ENCODE peak calls at places on chromosomes 4 and X, in five cellular contexts. V, S, U, D and A are unnamed samples.

GRCh38 chr4:24053906-24054305 is 164.1 kb upstream of the PPARGC1A start:
- DNase-seq in D (no peak), V (no peak), U (no peak), S (peak; percentile 6), A (no peak)

GRCh38 chr4:18917689-18918088 is 896.1 kb upstream of the LCORL start:
- DNase-seq in D (no peak), U (no peak), S (no peak), V (no peak), A (no peak)

GRCh38 chr4:122921971-122922876 is at the start of gene NUDT6:
- DNase-seq in D (peak; percentile 73), U (peak; percentile 26), S (peak; percentile 69), V (no peak), A (no peak)

GRCh38 chr4:78689700-78690318 is 86.3 kb upstream of the BMP2K start:
- DNase-seq in D (no peak), V (no peak), U (no peak), S (peak; percentile 36), A (no peak)

GRCh38 chr4:86965019-86965976 is 30.5 kb downstream of the AFF1 start:
- DNase-seq in S (no peak), V (no peak), U (no peak), D (no peak), A (no peak)

GRCh38 chrX:13569479-13570244 is at the start of gene EGFL6:
- DNase-seq in U (no peak), V (no peak), S (no peak), D (no peak), A (no peak)

GRCh38 chr4:59553063-59553738 is 1646.9 kb upstream of the ADGRL3 start:
- DNase-seq in V (peak; percentile 30), S (peak; percentile 19), U (no peak), D (peak; percentile 35), A (no peak)

GRCh38 chrX:10015711-10016515 is 48.8 kb downstream of the CLDN34 start:
- DNase-seq in S (no peak), U (no peak), V (no peak), D (no peak), A (no peak)

GRCh38 chr4:180640193-180640592 is 1603.0 kb upstream of the TENM3 start:
- DNase-seq in S (no peak), V (no peak), D (no peak), U (no peak), A (no peak)

GRCh38 chrX:15465896-15466651 is 27.1 kb downstream of the PIR start:
- DNase-seq in U (no peak), D (no peak), V (no peak), S (peak; percentile 35), A (no peak)

GRCh38 chr4:165308174-165308573 is 19.3 kb upstream of the MSMO1 start:
- DNase-seq in U (no peak), V (no peak), S (peak; percentile 58), D (no peak), A (no peak)

GRCh38 chrX:68462653-68463052 is 29.4 kb upstream of the OPHN1 start:
- DNase-seq in D (peak; percentile 15), U (peak; percentile 26), V (peak; percentile 17), S (peak; percentile 53), A (no peak)

GRCh38 chr4:120156115-120156718 is 89.6 kb upstream of the MAD2L1 start:
- DNase-seq in D (peak; percentile 72), U (peak; percentile 42), S (peak; percentile 77), V (peak; percentile 54), A (no peak)